ENCODE peak calls at places on chromosomes 2 and 18, in four cellular contexts. A is HepG2, B is GM12878, H is K562. N is an unnamed sample.

GRCh38 chr2:128356127-128356526 is 37.5 kb upstream of the HS6ST1 start:
- DNase-seq in A (no peak), B (no peak), H (no peak), N (no peak)

GRCh38 chr2:47727956-47728355 is 55.0 kb upstream of the MSH6 start:
- DNase-seq in A (no peak), B (no peak), H (no peak), N (no peak)

GRCh38 chr18:37537868-37538525 is 27.6 kb downstream of the CELF4 start:
- DNase-seq in A (peak), B (no peak), H (peak), N (no peak)

GRCh38 chr2:43040084-43040854 is 186.1 kb downstream of the ZFP36L2 start:
- DNase-seq in A (no peak), B (no peak), H (peak), N (no peak)

GRCh38 chr2:176390276-176390675 is 121.0 kb downstream of the MTX2 start:
- DNase-seq in A (no peak), B (no peak), H (no peak), N (no peak)

GRCh38 chr2:53028746-53029423 is 738.7 kb upstream of the CHAC2 start:
- DNase-seq in A (no peak), B (no peak), H (no peak), N (no peak)

GRCh38 chr18:10015288-10015701 is 101.5 kb downstream of the VAPA start:
- DNase-seq in A (no peak), B (no peak), H (no peak), N (no peak)

GRCh38 chr2:203492965-203493364 is 42.1 kb downstream of the RAPH1 start:
- DNase-seq in A (no peak), B (no peak), H (no peak), N (no peak)

GRCh38 chr2:224041554-224041953 is 2.5 kb upstream of the SERPINE2 start:
- DNase-seq in A (no peak), B (no peak), H (no peak), N (no peak)

GRCh38 chr2:128832946-128833560 is 514.4 kb upstream of the HS6ST1 start:
- DNase-seq in A (no peak), B (no peak), H (no peak), N (no peak)

GRCh38 chr2:45888641-45889040 is 237.2 kb downstream of the PRKCE start:
- DNase-seq in A (no peak), B (no peak), H (no peak), N (no peak)

DNA sequence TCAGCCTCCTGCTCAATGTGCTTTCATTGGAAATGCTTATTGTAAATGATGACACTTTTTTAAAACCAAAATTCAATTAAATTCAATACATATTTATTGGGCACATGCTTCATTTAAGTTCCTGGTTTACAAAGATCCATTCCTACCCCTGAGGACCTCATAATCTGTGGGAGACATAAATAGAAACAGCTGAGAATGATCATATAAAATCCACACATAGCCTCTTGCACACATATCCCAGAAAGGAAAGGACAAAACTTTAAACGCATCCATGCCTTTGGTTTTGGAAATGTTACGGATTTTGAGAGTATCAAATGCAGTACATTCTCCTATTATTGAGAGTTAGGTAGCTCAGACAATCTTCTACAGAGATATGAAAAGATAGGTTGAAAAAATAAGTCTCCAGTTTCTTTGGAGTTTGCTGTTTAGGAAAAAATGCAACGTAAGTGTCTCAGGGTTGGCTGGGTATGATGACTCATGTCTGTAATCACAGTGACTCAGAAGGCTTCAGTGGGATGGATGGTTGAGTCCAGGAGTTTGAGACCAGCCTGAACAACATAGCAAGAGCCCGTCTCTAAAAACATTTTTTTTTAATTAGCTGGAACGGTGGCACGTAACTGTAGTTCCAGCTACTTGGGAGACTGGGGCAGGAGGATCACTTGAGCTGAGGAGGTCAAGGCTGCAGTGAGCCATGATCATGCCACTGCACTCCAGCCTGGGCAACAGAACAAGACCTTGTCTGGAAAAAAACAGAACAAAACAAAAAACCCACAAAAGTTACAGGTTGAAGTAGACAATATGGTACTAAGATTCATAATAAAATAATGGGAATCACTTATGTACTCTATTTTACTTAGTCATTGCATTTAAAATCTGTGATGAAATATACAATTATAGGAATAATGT is 3.9 kb upstream of the PRELID3A start:
- DNase-seq in A (no peak), B (no peak), H (peak), N (no peak)
- TF ChIP-seq MAX in A (no peak), B (no peak), H (no peak), N (no peak)

GRCh38 chr2:237324446-237325236 is 89.3 kb downstream of the COL6A3 start:
- DNase-seq in A (no peak), B (no peak), H (no peak), N (no peak)

GRCh38 chr2:237320801-237321563 is 93.0 kb downstream of the COL6A3 start:
- DNase-seq in A (no peak), B (no peak), H (no peak), N (no peak)

GRCh38 chr2:237321746-237322145 is 92.2 kb downstream of the COL6A3 start:
- DNase-seq in A (no peak), B (no peak), H (no peak), N (no peak)

GRCh38 chr2:237323656-237324055 is 90.3 kb downstream of the COL6A3 start:
- DNase-seq in A (no peak), B (no peak), H (no peak), N (no peak)

DNA sequence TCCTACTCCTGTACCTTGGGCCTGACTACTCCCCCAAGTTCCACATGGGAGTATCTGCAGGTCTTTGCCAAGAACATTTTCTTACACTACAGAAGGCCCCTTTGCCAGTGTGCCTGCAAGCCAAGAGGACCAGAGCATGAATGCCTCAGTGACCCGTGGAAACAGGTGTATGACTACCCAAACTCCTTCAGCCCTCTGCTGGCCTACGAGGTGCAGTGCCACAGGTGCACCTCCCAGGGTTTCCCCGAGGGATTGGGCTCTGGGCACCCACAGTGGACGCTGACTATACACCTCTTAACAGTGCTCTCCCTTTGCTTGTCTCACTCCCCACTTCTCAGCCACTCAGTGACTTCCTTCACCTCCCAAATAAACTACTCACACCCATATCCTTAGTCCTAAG is 91.4 kb downstream of the COL6A3 start:
- DNase-seq in A (peak), B (no peak), H (peak), N (no peak)
- TF ChIP-seq SRF in A (no peak), B (no peak), H (no peak), N (no peak)

GRCh38 chr2:174892546-174892945 is 112.6 kb downstream of the CHN1 start:
- DNase-seq in A (no peak), B (no peak), H (no peak), N (no peak)

GRCh38 chr2:174888136-174888535 is 117.0 kb downstream of the CHN1 start:
- DNase-seq in A (no peak), B (no peak), H (no peak), N (no peak)

GRCh38 chr2:174888646-174889271 is 116.4 kb downstream of the CHN1 start:
- DNase-seq in A (no peak), B (no peak), H (no peak), N (no peak)

DNA sequence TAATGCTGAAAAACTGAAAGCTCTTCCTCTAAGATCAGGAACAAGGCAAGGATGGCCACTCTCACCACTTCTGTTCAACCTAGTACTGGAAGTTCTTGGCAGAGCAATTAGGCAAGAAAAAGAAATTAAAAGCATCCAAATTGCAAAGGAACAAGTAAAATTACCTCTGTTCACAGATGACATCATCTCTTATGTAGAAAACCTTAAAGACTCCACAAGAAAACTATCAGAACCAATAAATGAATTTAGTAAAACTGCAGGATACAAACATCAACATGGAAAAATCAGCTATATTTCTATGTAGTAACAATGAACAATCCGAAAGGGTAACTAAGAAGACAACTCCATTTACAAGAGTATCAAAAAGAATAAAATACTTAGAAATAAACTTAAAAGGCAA is 112.2 kb downstream of the CHN1 start:
- DNase-seq in A (no peak), B (no peak), H (no peak), N (no peak)
- TF ChIP-seq KDM1A in A (no peak), B (no peak), H (no peak), N (no peak)

GRCh38 chr18:40415821-40416220 is 1539.2 kb upstream of the PIK3C3 start:
- DNase-seq in A (no peak), B (no peak), H (no peak), N (no peak)

GRCh38 chr18:40415224-40415791 is 1539.7 kb upstream of the PIK3C3 start:
- DNase-seq in A (no peak), B (no peak), H (no peak), N (no peak)

GRCh38 chr18:40414155-40414754 is 1540.8 kb upstream of the PIK3C3 start:
- DNase-seq in A (no peak), B (no peak), H (no peak), N (no peak)

GRCh38 chr18:40412410-40412809 is 1542.6 kb upstream of the PIK3C3 start:
- DNase-seq in A (no peak), B (no peak), H (no peak), N (no peak)

GRCh38 chr18:40413160-40413559 is 1541.9 kb upstream of the PIK3C3 start:
- DNase-seq in A (peak), B (no peak), H (no peak), N (peak)
- TF ChIP-seq MAX in A (no peak), B (no peak), H (no peak), N (no peak)

DNA sequence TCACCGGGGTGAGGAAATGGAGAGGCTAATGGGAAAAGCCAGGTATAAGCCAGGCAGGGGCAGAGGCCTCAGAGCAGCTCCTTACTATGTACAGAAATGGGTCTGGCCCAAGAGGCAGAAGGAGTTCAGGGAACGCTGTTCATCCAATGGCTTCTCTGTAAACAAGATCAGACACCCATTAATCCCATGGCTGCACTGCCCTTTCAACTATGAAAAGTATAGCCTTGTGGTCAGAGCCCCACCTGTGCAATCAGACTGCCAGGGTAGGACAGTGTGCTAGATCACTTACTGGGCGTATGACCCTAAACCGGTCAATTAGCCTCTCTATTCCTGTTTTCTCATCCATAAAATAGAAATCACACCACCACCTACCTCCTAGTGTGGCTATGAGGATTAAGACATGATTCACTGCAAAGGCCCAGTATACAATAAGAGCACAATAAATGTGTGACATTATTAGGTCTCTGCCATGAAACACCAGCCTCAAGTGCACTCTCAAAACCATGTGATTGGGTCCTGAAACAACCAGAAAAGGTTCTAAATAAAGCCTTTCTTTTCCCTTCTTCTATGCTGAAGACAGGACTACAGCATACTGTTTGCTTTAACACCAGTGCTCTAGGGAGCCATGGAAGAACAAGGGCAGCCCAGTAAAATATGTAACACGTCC is 4.4 kb downstream of the ANKRD44 start:
- DNase-seq in A (no peak), B (no peak), H (no peak), N (no peak)
- TF ChIP-seq SRF in A (no peak), B (no peak), H (no peak), N (no peak)

GRCh38 chr18:76466410-76466991 is 28.5 kb downstream of the ZNF516 start:
- DNase-seq in A (no peak), B (no peak), H (no peak), N (no peak)

GRCh38 chr18:76465630-76466409 is 29.2 kb downstream of the ZNF516 start:
- DNase-seq in A (no peak), B (no peak), H (no peak), N (no peak)

GRCh38 chr18:76471593-76471992 is 23.4 kb downstream of the ZNF516 start:
- DNase-seq in A (no peak), B (no peak), H (no peak), N (no peak)

GRCh38 chr18:76467371-76468190 is 27.5 kb downstream of the ZNF516 start:
- DNase-seq in A (no peak), B (no peak), H (no peak), N (no peak)

DNA sequence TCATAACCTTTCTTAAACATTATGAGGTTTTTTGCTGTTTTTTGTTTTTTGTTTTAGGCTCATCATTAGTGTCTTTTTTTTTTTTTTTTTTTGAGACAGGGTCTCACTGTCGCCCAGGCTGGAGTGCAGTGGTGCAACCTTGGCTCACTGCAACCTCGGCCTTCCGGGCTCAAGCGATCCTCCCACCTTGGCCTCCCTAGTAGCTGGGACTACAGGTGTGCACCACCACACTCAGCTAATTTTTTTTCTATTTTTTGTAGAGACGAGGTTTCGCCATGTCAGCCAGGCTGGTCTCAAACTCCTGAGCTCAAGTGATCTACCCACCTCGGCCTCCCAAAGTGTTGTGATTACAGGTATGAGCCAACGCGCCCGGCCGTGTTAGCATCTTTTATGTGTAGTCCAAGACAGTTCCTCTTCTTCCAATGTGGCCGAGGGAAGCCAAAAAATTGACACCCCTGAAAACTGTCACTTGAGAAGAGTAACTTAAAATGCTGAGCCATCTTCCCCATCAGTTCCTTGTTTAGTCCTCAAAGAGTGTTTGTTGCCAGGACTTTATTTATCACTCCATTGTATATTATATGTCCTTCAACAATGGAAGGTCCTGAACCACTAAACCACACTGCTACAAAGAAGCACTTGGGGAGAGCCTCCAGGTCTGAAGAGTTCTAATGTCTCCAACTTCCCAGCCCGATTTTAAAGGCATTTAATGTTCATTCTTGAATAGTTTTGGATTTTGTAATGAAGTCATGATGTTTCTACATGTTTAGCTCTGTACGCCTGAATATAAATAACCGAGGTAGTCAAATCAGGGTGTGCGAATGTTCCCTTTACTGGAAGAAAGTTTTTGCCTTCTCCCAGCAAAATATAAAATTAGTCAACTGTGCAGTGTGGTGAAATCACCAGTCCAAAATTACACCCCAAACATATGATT is 26.4 kb downstream of the ZNF516 start:
- DNase-seq in A (no peak), B (no peak), H (no peak), N (no peak)
- TF ChIP-seq KDM1A in A (no peak), B (no peak), H (no peak), N (no peak)

GRCh38 chr2:101802329-101802728 is 104.8 kb downstream of the MAP4K4 start:
- DNase-seq in A (peak), B (no peak), H (no peak), N (no peak)

GRCh38 chr2:101801496-101801895 is 104.0 kb downstream of the MAP4K4 start:
- DNase-seq in A (no peak), B (no peak), H (no peak), N (no peak)

GRCh38 chr2:101803945-101804696 is 106.6 kb downstream of the MAP4K4 start:
- DNase-seq in A (peak), B (no peak), H (no peak), N (no peak)

GRCh38 chr2:101805146-101806088 is 107.9 kb downstream of the MAP4K4 start:
- DNase-seq in A (no peak), B (no peak), H (no peak), N (no peak)

DNA sequence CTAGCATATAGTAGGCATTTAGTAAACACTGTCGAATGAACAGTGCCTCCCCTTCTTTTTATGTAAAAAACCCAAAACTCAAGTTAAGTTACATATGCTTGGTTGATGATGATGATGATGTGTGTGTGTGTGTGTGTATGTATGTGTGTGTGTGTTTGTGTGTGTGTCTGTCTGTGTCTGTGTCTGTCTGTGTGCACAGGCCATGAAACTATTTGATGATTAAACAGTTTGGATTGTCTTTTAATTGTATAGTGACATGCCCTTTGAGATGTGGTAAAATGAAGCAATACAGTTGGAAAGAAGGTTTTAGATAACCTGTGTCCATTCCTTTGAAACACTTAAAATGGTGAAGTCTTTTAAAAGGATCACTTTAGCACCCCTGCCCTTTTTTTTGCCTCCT is 105.6 kb downstream of the MAP4K4 start:
- DNase-seq in A (peak), B (no peak), H (no peak), N (no peak)
- TF ChIP-seq MAX in A (no peak), B (no peak), H (no peak), N (no peak)

N was measured in H1.